ENCODE peak calls at places on chromosomes 13 and 19, in eight cellular contexts. One of them, this sample, is unnamed.

GRCh38 chr19:56748443-56748842 is 76.9 kb upstream of the ZNF835 start:
- DNase-seq in esophagus squamous epithelium: no peak
- DNase-seq in ovary: peak; percentile 34
- DNase-seq in tibial nerve: no peak
- DNase-seq in spleen: no peak
- DNase-seq in lower leg skin: no peak
- DNase-seq in uterus: peak; percentile 34
- DNase-seq in transverse colon: no peak
- DNase-seq in this sample: no peak

GRCh38 chr19:13001502-13002388 is 6.5 kb downstream of the NFIX start:
- DNase-seq in esophagus squamous epithelium: no peak
- DNase-seq in ovary: peak; percentile 92
- DNase-seq in tibial nerve: no peak
- DNase-seq in spleen: no peak
- DNase-seq in lower leg skin: peak; percentile 80
- DNase-seq in uterus: peak; percentile 90
- DNase-seq in transverse colon: peak; percentile 52
- DNase-seq in this sample: peak; percentile 90

GRCh38 chr19:11373166-11373884 is 1.1 kb upstream of the SWSAP1 start:
- DNase-seq in esophagus squamous epithelium: no peak
- DNase-seq in ovary: no peak
- DNase-seq in tibial nerve: no peak
- DNase-seq in spleen: no peak
- DNase-seq in lower leg skin: no peak
- DNase-seq in uterus: no peak
- DNase-seq in transverse colon: no peak
- DNase-seq in this sample: no peak

GRCh38 chr13:67048793-67049150 is 181.4 kb downstream of the PCDH9 start:
- DNase-seq in esophagus squamous epithelium: no peak
- DNase-seq in ovary: no peak
- DNase-seq in tibial nerve: no peak
- DNase-seq in spleen: no peak
- DNase-seq in lower leg skin: no peak
- DNase-seq in uterus: no peak
- DNase-seq in transverse colon: no peak
- DNase-seq in this sample: no peak

GRCh38 chr19:23706657-23707056 is 19.6 kb upstream of the ZNF675 start:
- DNase-seq in esophagus squamous epithelium: no peak
- DNase-seq in ovary: no peak
- DNase-seq in tibial nerve: no peak
- DNase-seq in spleen: no peak
- DNase-seq in lower leg skin: no peak
- DNase-seq in uterus: no peak
- DNase-seq in transverse colon: no peak
- DNase-seq in this sample: no peak

GRCh38 chr19:4831351-4832340 is at the start of gene TICAM1:
- DNase-seq in esophagus squamous epithelium: no peak
- DNase-seq in ovary: peak; percentile 62
- DNase-seq in tibial nerve: peak; percentile 37
- DNase-seq in spleen: peak; percentile 94
- DNase-seq in lower leg skin: peak; percentile 62
- DNase-seq in uterus: peak; percentile 62
- DNase-seq in transverse colon: peak; percentile 90
- DNase-seq in this sample: peak; percentile 85

GRCh38 chr19:11377237-11377636 is 2.8 kb downstream of the SWSAP1 start:
- DNase-seq in esophagus squamous epithelium: no peak
- DNase-seq in ovary: peak; percentile 64
- DNase-seq in tibial nerve: no peak
- DNase-seq in spleen: no peak
- DNase-seq in lower leg skin: peak; percentile 44
- DNase-seq in uterus: peak; percentile 84
- DNase-seq in transverse colon: peak; percentile 48
- DNase-seq in this sample: no peak

GRCh38 chr13:79090552-79091159 is 315.4 kb downstream of the RBM26 start:
- DNase-seq in esophagus squamous epithelium: no peak
- DNase-seq in ovary: no peak
- DNase-seq in tibial nerve: no peak
- DNase-seq in spleen: no peak
- DNase-seq in lower leg skin: no peak
- DNase-seq in uterus: no peak
- DNase-seq in transverse colon: no peak
- DNase-seq in this sample: no peak

GRCh38 chr13:40495620-40496001 is 170.8 kb downstream of the FOXO1 start:
- DNase-seq in esophagus squamous epithelium: no peak
- DNase-seq in ovary: no peak
- DNase-seq in tibial nerve: no peak
- DNase-seq in spleen: no peak
- DNase-seq in lower leg skin: no peak
- DNase-seq in uterus: no peak
- DNase-seq in transverse colon: no peak
- DNase-seq in this sample: no peak

GRCh38 chr19:1592023-1592754 is 476 bp downstream of the MBD3 start:
- DNase-seq in esophagus squamous epithelium: no peak
- DNase-seq in ovary: peak; percentile 86
- DNase-seq in tibial nerve: peak; percentile 76
- DNase-seq in spleen: peak; percentile 96
- DNase-seq in lower leg skin: peak; percentile 69
- DNase-seq in uterus: peak; percentile 78
- DNase-seq in transverse colon: peak; percentile 90
- DNase-seq in this sample: peak; percentile 90
- TF ChIP-seq POLR2A in esophagus squamous epithelium: peak; percentile 75
- TF ChIP-seq POLR2A in ovary: peak; percentile 72
- TF ChIP-seq POLR2A in tibial nerve: peak; percentile 82
- TF ChIP-seq POLR2A in spleen: peak; percentile 51
- TF ChIP-seq POLR2A in lower leg skin: peak; percentile 29
- TF ChIP-seq POLR2A in uterus: peak; percentile 81
- TF ChIP-seq POLR2A in transverse colon: peak; percentile 77
- TF ChIP-seq POLR2A in this sample: peak; percentile 46

GRCh38 chr19:19530889-19531288 is 2.2 kb downstream of the YJEFN3 start:
- DNase-seq in esophagus squamous epithelium: no peak
- DNase-seq in ovary: no peak
- DNase-seq in tibial nerve: no peak
- DNase-seq in spleen: no peak
- DNase-seq in lower leg skin: no peak
- DNase-seq in uterus: no peak
- DNase-seq in transverse colon: no peak
- DNase-seq in this sample: no peak

GRCh38 chr19:19530423-19530804 is 1.7 kb downstream of the YJEFN3 start:
- DNase-seq in esophagus squamous epithelium: no peak
- DNase-seq in ovary: no peak
- DNase-seq in tibial nerve: no peak
- DNase-seq in spleen: no peak
- DNase-seq in lower leg skin: no peak
- DNase-seq in uterus: no peak
- DNase-seq in transverse colon: no peak
- DNase-seq in this sample: no peak

GRCh38 chr19:19532806-19533701 is 4.3 kb downstream of the YJEFN3 start:
- DNase-seq in esophagus squamous epithelium: no peak
- DNase-seq in ovary: no peak
- DNase-seq in tibial nerve: no peak
- DNase-seq in spleen: no peak
- DNase-seq in lower leg skin: no peak
- DNase-seq in uterus: no peak
- DNase-seq in transverse colon: no peak
- DNase-seq in this sample: peak; percentile 55

GRCh38 chr19:19533826-19534225 is 4.2 kb upstream of the CILP2 start:
- DNase-seq in esophagus squamous epithelium: no peak
- DNase-seq in ovary: no peak
- DNase-seq in tibial nerve: no peak
- DNase-seq in spleen: no peak
- DNase-seq in lower leg skin: no peak
- DNase-seq in uterus: no peak
- DNase-seq in transverse colon: no peak
- DNase-seq in this sample: peak; percentile 57

GRCh38 chr19:19531951-19532805 is 3.5 kb downstream of the YJEFN3 start:
- DNase-seq in esophagus squamous epithelium: no peak
- DNase-seq in ovary: peak; percentile 89
- DNase-seq in tibial nerve: peak; percentile 75
- DNase-seq in spleen: peak; percentile 97
- DNase-seq in lower leg skin: peak; percentile 80
- DNase-seq in uterus: peak; percentile 72
- DNase-seq in transverse colon: peak; percentile 86
- DNase-seq in this sample: peak; percentile 94
- H3K4me3 ChIP-seq in esophagus squamous epithelium: no peak overlapping the region
- H3K4me3 ChIP-seq in ovary: no peak overlapping the region
- H3K4me3 ChIP-seq in tibial nerve: no peak overlapping the region
- H3K4me3 ChIP-seq in spleen: no peak overlapping the region
- H3K4me3 ChIP-seq in lower leg skin: no peak overlapping the region
- H3K4me3 ChIP-seq in uterus: no peak overlapping the region
- H3K4me3 ChIP-seq in transverse colon: no peak overlapping the region
- H3K4me3 ChIP-seq in this sample: no peak overlapping the region

GRCh38 chr13:32031025-32031814 is at the start of gene FRY:
- DNase-seq in esophagus squamous epithelium: no peak
- DNase-seq in ovary: peak; percentile 65
- DNase-seq in tibial nerve: peak; percentile 22
- DNase-seq in spleen: peak; percentile 94
- DNase-seq in lower leg skin: peak; percentile 32
- DNase-seq in uterus: peak; percentile 79
- DNase-seq in transverse colon: peak; percentile 56
- DNase-seq in this sample: peak; percentile 73
- TF ChIP-seq CTCF in esophagus squamous epithelium: no peak
- TF ChIP-seq CTCF in ovary: no peak
- TF ChIP-seq CTCF in tibial nerve: no peak
- TF ChIP-seq CTCF in spleen: no peak
- TF ChIP-seq CTCF in lower leg skin: no peak
- TF ChIP-seq CTCF in uterus: no peak
- TF ChIP-seq CTCF in transverse colon: no peak
- TF ChIP-seq CTCF in this sample: no peak

GRCh38 chr13:112741835-112742570 is 52.2 kb downstream of the ATP11A start:
- DNase-seq in esophagus squamous epithelium: no peak
- DNase-seq in ovary: no peak
- DNase-seq in tibial nerve: no peak
- DNase-seq in spleen: peak; percentile 59
- DNase-seq in lower leg skin: no peak
- DNase-seq in uterus: no peak
- DNase-seq in transverse colon: no peak
- DNase-seq in this sample: no peak

GRCh38 chr13:112741185-112741755 is 51.4 kb downstream of the ATP11A start:
- DNase-seq in esophagus squamous epithelium: no peak
- DNase-seq in ovary: no peak
- DNase-seq in tibial nerve: no peak
- DNase-seq in spleen: peak; percentile 51
- DNase-seq in lower leg skin: no peak
- DNase-seq in uterus: no peak
- DNase-seq in transverse colon: no peak
- DNase-seq in this sample: no peak

GRCh38 chr13:112738606-112739005 is 48.8 kb downstream of the ATP11A start:
- DNase-seq in esophagus squamous epithelium: no peak
- DNase-seq in ovary: no peak
- DNase-seq in tibial nerve: no peak
- DNase-seq in spleen: peak; percentile 21
- DNase-seq in lower leg skin: no peak
- DNase-seq in uterus: no peak
- DNase-seq in transverse colon: no peak
- DNase-seq in this sample: no peak

GRCh38 chr13:112742583-112742982 is 52.7 kb downstream of the ATP11A start:
- DNase-seq in esophagus squamous epithelium: no peak
- DNase-seq in ovary: no peak
- DNase-seq in tibial nerve: no peak
- DNase-seq in spleen: peak; percentile 47
- DNase-seq in lower leg skin: no peak
- DNase-seq in uterus: no peak
- DNase-seq in transverse colon: no peak
- DNase-seq in this sample: no peak

DNA sequence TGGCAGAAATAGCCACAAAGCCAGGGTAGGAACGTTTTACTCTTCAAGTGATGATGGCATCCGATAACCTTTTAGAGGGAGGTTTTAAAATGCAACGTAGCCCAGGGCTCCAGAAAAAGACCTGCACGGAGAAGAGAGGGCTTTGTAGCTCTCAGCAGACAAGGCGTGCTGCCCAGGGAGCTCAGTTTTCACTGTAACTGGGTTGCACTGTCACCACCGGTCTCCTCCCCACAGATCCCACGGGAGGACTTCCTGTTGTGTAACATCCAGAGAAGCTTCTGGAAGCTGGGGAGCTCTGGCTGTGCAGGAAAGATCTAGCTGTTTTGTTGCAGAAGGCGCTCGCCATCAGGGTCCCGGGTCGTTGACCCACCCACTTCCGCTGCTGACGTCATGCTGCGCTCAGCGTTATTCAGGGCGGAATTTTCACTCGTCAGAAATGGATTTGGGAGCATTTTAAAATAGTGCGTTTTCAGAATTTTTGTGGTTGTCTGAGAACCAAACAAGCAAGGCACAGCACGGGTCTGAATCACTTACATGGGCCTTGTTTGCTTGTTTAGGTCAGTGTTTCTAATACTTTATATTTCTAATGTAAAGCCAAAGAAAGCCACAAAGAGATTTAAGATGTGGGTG is 50.8 kb downstream of the ATP11A start:
- DNase-seq in esophagus squamous epithelium: no peak
- DNase-seq in ovary: peak; percentile 83
- DNase-seq in tibial nerve: peak; percentile 77
- DNase-seq in spleen: peak; percentile 73
- DNase-seq in lower leg skin: peak; percentile 75
- DNase-seq in uterus: peak; percentile 82
- DNase-seq in transverse colon: peak; percentile 50
- DNase-seq in this sample: peak; percentile 81
- TF ChIP-seq POLR2A in esophagus squamous epithelium: no peak
- TF ChIP-seq POLR2A in ovary: no peak
- TF ChIP-seq POLR2A in tibial nerve: no peak
- TF ChIP-seq POLR2A in spleen: no peak
- TF ChIP-seq POLR2A in lower leg skin: no peak
- TF ChIP-seq POLR2A in uterus: no peak
- TF ChIP-seq POLR2A in transverse colon: no peak
- TF ChIP-seq POLR2A in this sample: no peak

DNA sequence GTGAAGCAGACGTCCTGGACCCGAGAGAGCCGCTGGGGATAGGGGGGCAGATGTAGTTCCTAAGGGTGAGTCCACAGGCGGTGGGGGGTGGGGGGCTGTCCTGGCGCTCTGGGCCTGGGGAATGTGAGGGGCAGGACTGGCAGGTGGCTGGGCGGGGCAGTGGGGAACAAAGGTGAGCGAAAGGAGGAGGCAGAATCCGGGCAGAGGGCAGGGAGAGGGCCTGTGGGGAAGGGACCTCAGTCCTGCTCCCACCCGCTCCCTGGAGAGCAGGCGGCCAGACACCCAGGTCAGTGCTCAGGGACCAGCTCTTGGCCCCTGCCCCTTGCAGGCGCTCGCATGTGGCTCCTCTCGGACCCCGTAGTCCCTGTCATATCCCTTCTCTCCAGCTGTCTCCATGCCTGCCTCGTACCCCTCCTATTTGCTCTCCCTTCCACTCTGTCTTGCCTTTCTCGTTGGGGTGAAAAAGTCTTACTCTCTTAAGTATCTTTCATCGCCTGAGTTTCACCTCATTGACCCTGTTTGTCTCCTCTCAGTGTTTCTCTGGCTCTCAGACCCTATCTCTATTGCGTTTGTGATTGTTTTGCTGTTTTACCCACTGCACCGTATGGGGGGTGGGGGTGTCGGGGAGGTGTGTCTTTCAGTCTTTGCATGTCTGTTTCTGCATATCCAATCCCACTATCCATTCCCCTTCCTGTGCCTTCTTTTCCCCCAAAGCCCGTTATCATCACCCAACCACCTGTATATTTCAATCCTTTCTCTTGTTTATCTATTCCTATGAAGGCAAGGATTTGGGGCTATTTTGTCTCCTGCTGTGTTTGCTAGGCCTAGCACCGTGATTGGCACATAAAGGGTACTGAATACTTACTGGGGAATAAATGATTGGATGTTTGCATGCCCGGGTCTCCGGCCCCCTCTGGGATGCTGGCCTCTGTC is 5.8 kb downstream of the SPHK2 start:
- DNase-seq in esophagus squamous epithelium: no peak
- DNase-seq in ovary: peak; percentile 64
- DNase-seq in tibial nerve: no peak
- DNase-seq in spleen: peak; percentile 84
- DNase-seq in lower leg skin: no peak
- DNase-seq in uterus: no peak
- DNase-seq in transverse colon: peak; percentile 79
- DNase-seq in this sample: no peak
- H3K4me3 ChIP-seq in esophagus squamous epithelium: no peak overlapping the region
- H3K4me3 ChIP-seq in ovary: no peak overlapping the region
- H3K4me3 ChIP-seq in tibial nerve: peak overlapping the region; percentile 40
- H3K4me3 ChIP-seq in spleen: no peak overlapping the region
- H3K4me3 ChIP-seq in lower leg skin: no peak overlapping the region
- H3K4me3 ChIP-seq in uterus: peak overlapping the region; percentile 48
- H3K4me3 ChIP-seq in transverse colon: peak overlapping the region; percentile 67
- H3K4me3 ChIP-seq in this sample: peak overlapping the region; percentile 46